ENCODE peak calls at places on chromosomes 13 and 19, in nine cellular contexts. Q, M, U, X, F, Z, W, T and D are unnamed samples.

GRCh38 chr19:41870401-41870873 is 6.6 kb upstream of the CD79A start:
- DNase-seq in Q (peak; percentile 61), U (no peak), F (no peak), M (peak; percentile 22), Z (peak; percentile 58), T (no peak), W (peak; percentile 21), X (no peak), D (no peak)

GRCh38 chr19:36169084-36169760 is 17.0 kb upstream of the COX7A1 start:
- DNase-seq in T (no peak), M (no peak), X (peak; percentile 69), F (no peak), U (no peak), W (no peak), Q (no peak), Z (no peak), D (peak; percentile 73)

GRCh38 chr13:103275079-103275478 is 208.9 kb upstream of the SLC10A2 start:
- DNase-seq in T (no peak), X (no peak), W (no peak), Q (no peak), U (no peak), M (no peak), F (no peak), Z (no peak), D (no peak)

GRCh38 chr13:59394526-59394925 is 769.2 kb downstream of the DIAPH3 start:
- DNase-seq in Z (no peak), T (no peak), X (no peak), M (no peak), U (no peak), Q (no peak), F (no peak), W (no peak), D (no peak)

GRCh38 chr13:100650321-100650720 is 24.3 kb downstream of the TMTC4 start:
- DNase-seq in T (no peak), Q (no peak), M (no peak), U (no peak), W (no peak), X (no peak), Z (no peak), F (no peak), D (no peak)

GRCh38 chr13:111337206-111337605 is 16.8 kb downstream of the TEX29 start:
- DNase-seq in Q (peak; percentile 96), M (no peak), W (peak; percentile 95), U (peak; percentile 12), F (no peak), Z (no peak), X (no peak), T (no peak), D (no peak)

GRCh38 chr13:39217471-39217870 is 179.2 kb downstream of the NHLRC3 start:
- DNase-seq in W (no peak), T (no peak), X (no peak), F (no peak), M (no peak), Z (no peak), U (no peak), Q (no peak), D (no peak)

GRCh38 chr13:47420012-47420411 is 523.2 kb upstream of the HTR2A start:
- DNase-seq in M (no peak), T (no peak), U (no peak), Z (no peak), Q (peak; percentile 14), X (no peak), F (no peak), W (peak; percentile 45), D (no peak)

GRCh38 chr19:40377876-40378385 is 12.1 kb downstream of the HIPK4 start:
- DNase-seq in Z (no peak), M (peak; percentile 17), T (no peak), U (no peak), Q (no peak), X (no peak), F (no peak), W (no peak), D (no peak)

GRCh38 chr19:29773141-29773540 is 38.6 kb upstream of the CCNE1 start:
- DNase-seq in W (no peak), U (no peak), M (no peak), Z (no peak), Q (no peak), T (no peak), F (no peak), X (no peak), D (no peak)

GRCh38 chr13:114047358-114047881 is 73.5 kb upstream of the C13orf46 start:
- DNase-seq in Q (peak; percentile 43), W (no peak), M (no peak), X (no peak), T (no peak), Z (no peak), F (no peak), U (no peak), D (no peak)
- H3K36me3 ChIP-seq in Q (peaks cover 44% of the 10 kb centered on the region), W (peaks cover 12% of the 10 kb centered on the region), M (peaks cover 5% of the 10 kb centered on the region), X (no peaks in the 10 kb centered on the region), T (peaks cover 31% of the 10 kb centered on the region), Z (no peaks in the 10 kb centered on the region), F (no peaks in the 10 kb centered on the region), U (peaks cover 9% of the 10 kb centered on the region), D (no peaks in the 10 kb centered on the region)

GRCh38 chr19:17327068-17327653 is 7.5 kb downstream of the ANO8 start:
- DNase-seq in F (no peak), M (no peak), U (no peak), W (no peak), T (no peak), Q (no peak), X (no peak), Z (no peak), D (no peak)
- H3K4me3 ChIP-seq in F (no peak overlapping the region), M (no peak overlapping the region), U (no peak overlapping the region), W (no peak overlapping the region), T (no peak overlapping the region), Q (no peak overlapping the region), X (no peak overlapping the region), Z (peak overlapping the region; percentile 79), D (no peak overlapping the region)

GRCh38 chr19:52211203-52211602 is 21.4 kb downstream of the PPP2R1A start:
- DNase-seq in F (peak; percentile 60), W (no peak), T (no peak), M (no peak), X (no peak), Z (no peak), U (no peak), Q (no peak), D (no peak)
- H3K36me3 ChIP-seq in F (peaks cover 63% of the 10 kb centered on the region), W (peaks cover 40% of the 10 kb centered on the region), T (peaks cover 64% of the 10 kb centered on the region), M (peaks cover 71% of the 10 kb centered on the region), X (peaks cover 45% of the 10 kb centered on the region), Z (peaks cover 70% of the 10 kb centered on the region), U (peaks cover 79% of the 10 kb centered on the region), Q (peaks cover 84% of the 10 kb centered on the region), D (peaks cover 88% of the 10 kb centered on the region)

GRCh38 chr19:6087074-6087506 is 23.2 kb downstream of the RFX2 start:
- DNase-seq in Q (no peak), W (no peak), F (no peak), Z (no peak), X (peak; percentile 49), U (no peak), T (no peak), M (peak; percentile 46), D (peak; percentile 15)
- H3K4me3 ChIP-seq in Q (no peak overlapping the region), W (no peak overlapping the region), F (no peak overlapping the region), Z (peak overlapping the region; percentile 37), X (no peak overlapping the region), U (peak overlapping the region; percentile 17), T (peak overlapping the region; percentile 37), M (no peak overlapping the region), D (no peak overlapping the region)

GRCh38 chr13:97878421-97879375 is 74.8 kb upstream of the IPO5 start:
- DNase-seq in X (no peak), M (no peak), Z (no peak), Q (peak; percentile 34), F (no peak), W (no peak), U (no peak), T (no peak), D (no peak)

GRCh38 chr13:97875218-97875617 is 78.3 kb upstream of the IPO5 start:
- DNase-seq in Z (no peak), M (no peak), F (no peak), T (no peak), X (no peak), U (no peak), Q (no peak), W (no peak), D (no peak)

GRCh38 chr13:97879646-97880297 is 73.7 kb upstream of the IPO5 start:
- DNase-seq in Q (peak; percentile 91), Z (peak; percentile 76), X (no peak), M (no peak), T (no peak), F (no peak), U (no peak), W (peak; percentile 80), D (no peak)

GRCh38 chr13:97873398-97873797 is 80.1 kb upstream of the IPO5 start:
- DNase-seq in F (no peak), W (no peak), M (no peak), Z (no peak), T (no peak), U (no peak), X (no peak), Q (no peak), D (no peak)

DNA sequence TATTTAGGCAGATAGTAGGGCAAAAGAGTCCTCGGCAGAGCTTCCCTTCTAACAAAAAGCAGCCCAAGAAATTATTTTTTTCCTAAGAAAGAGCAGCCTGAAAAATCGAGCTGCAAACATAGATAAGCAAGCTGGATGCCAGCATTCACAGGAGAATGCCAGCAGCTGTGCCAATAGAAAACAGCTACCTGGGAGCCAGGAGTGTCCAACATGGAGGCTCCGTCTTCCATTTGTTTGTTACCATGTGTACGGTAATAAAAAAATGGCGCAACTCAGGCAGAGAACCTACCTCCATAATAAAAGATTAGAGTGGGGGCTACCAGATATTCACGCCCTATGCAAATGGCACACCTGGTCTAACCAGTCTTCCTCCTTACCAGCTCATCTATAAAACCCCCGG is 77.6 kb upstream of the IPO5 start:
- DNase-seq in F (no peak), X (no peak), M (no peak), Q (no peak), Z (no peak), T (no peak), U (no peak), W (no peak), D (no peak)
- H3K36me3 ChIP-seq in F (no peaks in the 10 kb centered on the region), X (no peaks in the 10 kb centered on the region), M (no peaks in the 10 kb centered on the region), Q (no peaks in the 10 kb centered on the region), Z (no peaks in the 10 kb centered on the region), T (no peaks in the 10 kb centered on the region), U (no peaks in the 10 kb centered on the region), W (no peaks in the 10 kb centered on the region), D (no peaks in the 10 kb centered on the region)